ENCODE peak calls at places on chromosomes 13 and 19, in eight cellular contexts. A is dorsolateral prefrontal cortex, G is fibroblast of mammary gland, H is heart right ventricle, S is left ventricle myocardium inferior, U is cardiac muscle cell, E is GM23338, O is adrenal gland. P is an unnamed sample.
A peak's percentile ranks its signal among the peaks of the same experiment; 100 is the strongest.

GRCh38 chr19:54561840-54562239 is 11.8 kb upstream of the LILRA2 start:
- DNase-seq in A (no peak), H (no peak), O (no peak), S (no peak), E (no peak), U (no peak), G (no peak), P (no peak)

GRCh38 chr13:102870677-102871415 is 25.0 kb downstream of the ERCC5 start:
- DNase-seq in H (peak; percentile 48), E (peak; percentile 83), O (peak; percentile 44), A (peak; percentile 71), G (peak; percentile 71), S (peak; percentile 37), U (peak; percentile 80), P (peak; percentile 72)

GRCh38 chr19:7562646-7563393 is 27.3 kb downstream of the PNPLA6 start:
- DNase-seq in U (peak; percentile 12), G (no peak), H (no peak), A (no peak), E (peak; percentile 38), O (no peak), S (no peak), P (no peak)

GRCh38 chr13:68850160-68850559 is 1257.5 kb upstream of the ATXN8OS start:
- DNase-seq in A (no peak), O (no peak), G (no peak), S (no peak), H (no peak), U (no peak), E (no peak), P (no peak)

GRCh38 chr19:31356587-31357314 is 7.5 kb upstream of the TSHZ3 start:
- DNase-seq in A (no peak), O (no peak), E (peak; percentile 80), S (peak; percentile 34), G (no peak), U (no peak), H (no peak), P (no peak)

GRCh38 chr19:48393559-48394330 is at the start of gene GRIN2D:
- DNase-seq in A (no peak), S (no peak), G (no peak), U (peak; percentile 47), O (no peak), H (no peak), E (peak; percentile 65), P (peak; percentile 53)

GRCh38 chr19:45170146-45171106 is 7.6 kb downstream of the TRAPPC6A start:
- DNase-seq in A (no peak), O (no peak), U (no peak), S (no peak), H (no peak), G (no peak), E (no peak), P (no peak)

GRCh38 chr13:101996906-101997408 is 404.9 kb downstream of the FGF14 start:
- DNase-seq in S (no peak), A (no peak), H (no peak), E (no peak), G (no peak), O (no peak), U (no peak), P (no peak)

GRCh38 chr19:19230505-19230904 is 18.7 kb downstream of the NCAN start:
- DNase-seq in A (no peak), O (no peak), S (no peak), G (no peak), H (no peak), E (no peak), U (no peak), P (no peak)

GRCh38 chr19:52923782-52924593 is 760 bp upstream of the ZNF888 start:
- DNase-seq in S (peak; percentile 51), G (peak; percentile 48), E (peak; percentile 70), O (peak; percentile 25), A (no peak), H (peak; percentile 63), U (peak; percentile 42), P (peak; percentile 49)

GRCh38 chr13:110593430-110594130 is 21.8 kb upstream of the NAXD start:
- DNase-seq in A (no peak), E (peak; percentile 76), G (peak; percentile 75), U (peak; percentile 71), H (no peak), S (no peak), O (no peak), P (peak; percentile 76)

GRCh38 chr19:29323046-29323971 is 110.4 kb upstream of the UQCRFS1 start:
- DNase-seq in H (no peak), U (no peak), S (no peak), E (no peak), G (no peak), O (no peak), A (no peak), P (no peak)

GRCh38 chr13:97339989-97340361 is 94.0 kb upstream of the RAP2A start:
- DNase-seq in E (no peak), H (no peak), O (no peak), G (no peak), U (no peak), A (no peak), S (no peak), P (no peak)

GRCh38 chr19:2618611-2619010 is 83.9 kb downstream of the GNG7 start:
- DNase-seq in H (peak; percentile 51), O (no peak), E (no peak), G (peak; percentile 44), S (peak; percentile 69), U (peak; percentile 59), A (no peak), P (peak; percentile 63)

GRCh38 chr13:47933688-47934011 is 67.4 kb downstream of the SUCLA2 start:
- DNase-seq in U (peak; percentile 30), E (no peak), G (peak; percentile 30), H (no peak), A (no peak), S (no peak), O (no peak), P (peak; percentile 20)

DNA sequence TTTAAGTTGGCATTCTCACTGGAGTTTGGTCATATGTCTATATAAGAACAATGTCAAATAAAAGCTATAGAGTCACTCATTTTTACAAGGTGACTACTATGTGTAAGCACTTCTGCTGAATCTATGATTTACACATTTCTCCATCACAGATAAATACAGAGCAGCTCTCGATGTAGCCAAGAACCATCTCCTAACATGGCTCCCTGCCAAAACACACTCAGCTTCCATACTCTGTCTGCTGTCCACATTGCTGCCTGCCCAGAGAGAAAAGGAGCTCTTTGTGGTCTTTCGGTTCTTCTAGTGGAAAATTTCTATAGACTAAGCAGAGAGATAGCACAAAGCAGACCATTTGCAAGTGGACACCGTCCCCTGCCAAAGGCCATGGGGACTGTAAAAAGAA is 190.9 kb upstream of the KLF12 start:
- DNase-seq in S (no peak), E (no peak), U (peak; percentile 88), H (peak; percentile 35), A (no peak), G (peak; percentile 68), O (no peak), P (peak; percentile 83)
- H3K4me3 ChIP-seq in S (no peak overlapping the region), E (no peak overlapping the region), U (no peak overlapping the region), H (no peak overlapping the region), A (no peak overlapping the region), G (no peak overlapping the region), O (no peak overlapping the region), P (no peak overlapping the region)

DNA sequence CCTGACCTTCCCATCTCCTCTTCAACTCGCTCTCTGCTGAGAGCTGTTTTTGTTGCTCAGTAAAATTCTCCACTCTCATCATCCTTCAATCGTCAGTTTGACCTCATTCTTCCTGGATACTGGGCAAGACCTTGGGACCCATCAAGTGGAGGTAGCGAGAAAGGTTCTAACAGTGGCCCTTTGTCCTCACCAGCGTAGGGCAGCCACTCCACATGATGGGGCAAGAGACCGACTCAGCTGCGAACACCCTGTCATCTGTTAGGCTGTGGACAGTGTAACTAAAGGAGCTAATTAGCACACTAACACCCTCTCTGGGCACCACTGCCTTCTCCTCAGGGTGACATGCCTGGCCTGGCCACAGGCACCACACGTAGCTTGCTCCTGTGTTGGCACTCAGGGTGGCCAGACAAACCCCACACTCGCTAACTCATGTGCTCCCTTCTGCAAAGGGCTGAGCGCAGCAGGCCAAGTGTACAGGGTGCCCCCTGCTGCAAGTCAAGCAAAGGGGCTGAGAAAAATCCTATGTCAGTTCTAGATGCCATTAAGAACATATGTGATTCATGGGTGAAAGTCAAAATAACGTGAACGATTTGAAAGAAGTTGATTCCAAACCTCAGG is 1216.0 kb downstream of the SLITRK5 start:
- DNase-seq in E (peak; percentile 16), G (no peak), O (no peak), S (no peak), H (no peak), U (no peak), A (no peak), P (no peak)
- TF ChIP-seq CTCF in E (peak; percentile 63), G (no peak), O (no peak), S (no peak), H (no peak), U (no peak), A (no peak), P (no peak)

GRCh38 chr13:78659450-78660110 is 625 bp upstream of the OBI1 start:
- DNase-seq in S (no peak), H (no peak), E (no peak), A (no peak), O (no peak), U (no peak), G (peak; percentile 9), P (peak; percentile 27)
- H3K4me3 ChIP-seq in S (peak overlapping the region; percentile 98), H (peak overlapping the region; percentile 66), E (peak overlapping the region; percentile 69), A (peak overlapping the region; percentile 74), O (peak overlapping the region; percentile 35), U (peak overlapping the region; percentile 61), G (peak overlapping the region; percentile 95), P (peak overlapping the region; percentile 96)

GRCh38 chr13:76783798-76784197 is 102.4 kb downstream of the KCTD12 start:
- DNase-seq in H (no peak), U (no peak), A (no peak), G (no peak), S (no peak), O (no peak), E (peak; percentile 63), P (no peak)
- TF ChIP-seq CTCF in H (no peak), U (no peak), A (no peak), G (no peak), S (no peak), O (no peak), E (no peak), P (no peak)

GRCh38 chr19:13013649-13014048 is 18.4 kb downstream of the NFIX start:
- DNase-seq in G (peak; percentile 63), E (no peak), O (no peak), S (no peak), U (no peak), A (no peak), H (no peak), P (no peak)
- H3K4me3 ChIP-seq in G (peak overlapping the region; percentile 45), E (peak overlapping the region; percentile 45), O (peak overlapping the region; percentile 29), S (peak overlapping the region; percentile 59), U (no peak overlapping the region), A (peak overlapping the region; percentile 34), H (peak overlapping the region; percentile 14), P (peak overlapping the region; percentile 48)